ENCODE peak calls at places on chromosomes 3 and 15, in four cellular contexts. H is K562, J is HepG2, A is HCT116. M is an unnamed sample.

GRCh38 chr3:168272343-168272984 is 176.7 kb upstream of the GOLIM4 start:
- DNase-seq in H (no peak), J (no peak), A (no peak), M (no peak)

GRCh38 chr15:33476076-33476475 is 165.3 kb downstream of the RYR3 start:
- DNase-seq in H (no peak), J (no peak), A (no peak), M (no peak)

GRCh38 chr15:39300451-39301153 is 280.3 kb upstream of the THBS1 start:
- DNase-seq in H (no peak), J (no peak), A (no peak), M (no peak)

GRCh38 chr3:19816631-19817030 is 117.4 kb downstream of the EFHB start:
- DNase-seq in H (no peak), J (no peak), A (no peak), M (no peak)

GRCh38 chr3:47370887-47371697 is 9.7 kb upstream of the PTPN23 start:
- DNase-seq in H (peak; percentile 59), J (no peak), A (no peak), M (no peak)

GRCh38 chr3:40137586-40138295 is 171.8 kb upstream of the EIF1B start:
- DNase-seq in H (no peak), J (no peak), A (no peak), M (peak; percentile 20)

GRCh38 chr3:58012302-58012701 is 4.1 kb downstream of the FLNB start:
- DNase-seq in H (no peak), J (no peak), A (no peak), M (no peak)

GRCh38 chr3:157794771-157795170 is 291.6 kb upstream of the VEPH1 start:
- DNase-seq in H (no peak), J (no peak), A (no peak), M (no peak)

GRCh38 chr3:99647081-99647480 is 8.7 kb downstream of the COL8A1 start:
- DNase-seq in H (no peak), J (no peak), A (no peak), M (no peak)

GRCh38 chr3:126743350-126743749 is 39.3 kb downstream of the CHCHD6 start:
- DNase-seq in H (no peak), J (no peak), A (no peak), M (no peak)

GRCh38 chr15:70248116-70249025 is 150.7 kb upstream of the TLE3 start:
- DNase-seq in H (no peak), J (no peak), A (no peak), M (no peak)

GRCh38 chr3:140022061-140022781 is 87.2 kb downstream of the CLSTN2 start:
- DNase-seq in H (no peak), J (no peak), A (no peak), M (no peak)

GRCh38 chr15:99085413-99086326 is 19.2 kb upstream of the SYNM start:
- DNase-seq in H (no peak), J (no peak), A (no peak), M (no peak)

GRCh38 chr3:111956995-111957736 is 21.7 kb upstream of the ABHD10 start:
- DNase-seq in H (no peak), J (no peak), A (no peak), M (no peak)

GRCh38 chr15:67914537-67915373 is 74.9 kb upstream of the RNU6-1 start:
- DNase-seq in H (peak; percentile 73), J (peak; percentile 65), A (no peak), M (peak; percentile 17)

GRCh38 chr3:12815078-12815477 is 18.6 kb downstream of the CAND2 start:
- DNase-seq in H (no peak), J (no peak), A (no peak), M (no peak)

GRCh38 chr15:77507151-77507847 is 86.6 kb downstream of the HMG20A start:
- DNase-seq in H (no peak), J (no peak), A (no peak), M (no peak)

GRCh38 chr3:32583708-32584107 is 13.1 kb upstream of the DYNC1LI1 start:
- DNase-seq in H (no peak), J (no peak), A (no peak), M (no peak)

GRCh38 chr3:115922681-115923347 is 299.5 kb downstream of the GAP43 start:
- DNase-seq in H (peak; percentile 5), J (peak; percentile 10), A (peak; percentile 12), M (no peak)

GRCh38 chr3:140216249-140216648 is 281.3 kb downstream of the CLSTN2 start:
- DNase-seq in H (peak; percentile 27), J (no peak), A (no peak), M (peak; percentile 20)

GRCh38 chr3:88188436-88188835 is 38.7 kb downstream of the C3orf38 start:
- DNase-seq in H (no peak), J (peak; percentile 21), A (no peak), M (no peak)

GRCh38 chr15:73850228-73850627 is 23.1 kb upstream of the TBC1D21 start:
- DNase-seq in H (no peak), J (no peak), A (no peak), M (no peak)

GRCh38 chr15:101702077-101702476 is 22.2 kb downstream of the TARS3 start:
- DNase-seq in H (no peak), J (no peak), A (no peak), M (no peak)

GRCh38 chr3:134937256-134938023 is 142.4 kb downstream of the EPHB1 start:
- DNase-seq in H (no peak), J (no peak), A (no peak), M (no peak)

GRCh38 chr3:145798691-145799550 is 362.1 kb downstream of the PLOD2 start:
- DNase-seq in H (no peak), J (no peak), A (no peak), M (no peak)

DNA sequence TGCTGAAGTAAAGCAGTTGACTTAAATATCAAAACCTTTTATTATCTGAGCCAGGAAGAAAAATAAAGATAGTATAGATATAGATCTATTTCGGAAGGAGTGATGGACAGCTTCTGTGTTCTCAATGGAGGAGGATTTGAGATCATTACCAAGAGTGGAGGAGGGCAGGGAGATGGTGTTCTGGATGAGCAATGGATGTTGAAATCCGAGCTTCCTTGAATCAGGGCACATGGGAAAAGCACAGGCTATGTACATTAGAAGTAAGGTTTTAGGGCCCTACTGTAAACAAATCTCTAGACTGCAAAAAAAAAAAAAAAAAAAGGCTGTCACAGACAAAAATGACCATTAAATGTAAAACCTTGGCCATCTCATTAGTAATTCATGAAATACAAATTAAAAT is 43.2 kb downstream of the GTPBP8 start:
- DNase-seq in H (no peak), J (no peak), A (no peak), M (no peak)
- TF ChIP-seq TCF7L2 in H (no peak), J (no peak), A (no peak), M (no peak)

GRCh38 chr3:10449436-10449835 is 56.0 kb downstream of the ATP2B2 start:
- DNase-seq in H (no peak), J (no peak), A (no peak), M (no peak)

GRCh38 chr3:10448544-10448943 is 56.8 kb downstream of the ATP2B2 start:
- DNase-seq in H (no peak), J (no peak), A (no peak), M (no peak)

GRCh38 chr3:10447110-10447509 is 58.3 kb downstream of the ATP2B2 start:
- DNase-seq in H (no peak), J (no peak), A (no peak), M (no peak)

GRCh38 chr3:10445561-10445960 is 59.8 kb downstream of the ATP2B2 start:
- DNase-seq in H (no peak), J (no peak), A (no peak), M (no peak)

DNA sequence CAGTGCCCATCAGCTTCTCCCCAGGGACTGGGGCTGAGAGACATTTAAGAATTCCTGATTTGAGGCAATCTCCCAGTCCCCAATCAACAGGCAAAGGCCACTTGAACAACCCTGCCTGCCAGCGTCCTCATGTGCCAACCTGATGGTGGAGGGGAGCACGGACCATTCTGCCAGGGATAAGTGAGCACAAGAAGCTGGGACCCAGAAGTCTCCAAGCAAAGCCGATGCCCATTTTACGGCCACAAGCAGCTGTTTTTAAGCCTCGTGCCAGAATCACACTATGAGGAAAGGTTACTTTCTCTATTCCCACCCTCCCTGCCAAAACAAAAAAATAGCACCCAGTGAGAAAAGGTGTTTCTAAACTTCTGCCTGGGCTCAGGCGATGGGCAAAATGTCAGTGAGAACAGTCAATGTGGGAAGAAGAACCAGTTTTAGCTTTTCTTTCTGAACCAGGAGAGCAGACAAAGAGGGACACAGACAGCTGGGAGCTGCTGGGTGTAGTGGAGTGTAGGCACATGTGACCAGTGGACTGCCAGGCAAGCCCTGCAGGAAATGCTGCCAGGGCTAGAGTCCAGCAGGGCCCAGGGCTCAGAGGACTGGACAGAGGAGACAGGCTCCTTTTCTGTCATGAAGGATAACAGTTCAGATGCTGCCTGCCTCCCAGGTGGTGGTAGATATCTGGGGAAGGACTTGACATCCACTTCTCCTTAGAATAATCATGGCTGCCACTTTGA is 57.7 kb downstream of the ATP2B2 start:
- DNase-seq in H (no peak), J (no peak), A (no peak), M (no peak)
- TF ChIP-seq TCF7L2 in H (no peak), J (no peak), A (no peak), M (no peak)

GRCh38 chr3:150454085-150454484 is 46.0 kb downstream of the TSC22D2 start:
- DNase-seq in H (no peak), J (no peak), A (no peak), M (no peak)

GRCh38 chr3:150449169-150449721 is 41.1 kb downstream of the TSC22D2 start:
- DNase-seq in H (peak; percentile 71), J (no peak), A (no peak), M (peak; percentile 33)

GRCh38 chr3:150453353-150453752 is 45.3 kb downstream of the TSC22D2 start:
- DNase-seq in H (no peak), J (no peak), A (no peak), M (no peak)

GRCh38 chr3:150450906-150451305 is 42.8 kb downstream of the TSC22D2 start:
- DNase-seq in H (no peak), J (no peak), A (no peak), M (no peak)

DNA sequence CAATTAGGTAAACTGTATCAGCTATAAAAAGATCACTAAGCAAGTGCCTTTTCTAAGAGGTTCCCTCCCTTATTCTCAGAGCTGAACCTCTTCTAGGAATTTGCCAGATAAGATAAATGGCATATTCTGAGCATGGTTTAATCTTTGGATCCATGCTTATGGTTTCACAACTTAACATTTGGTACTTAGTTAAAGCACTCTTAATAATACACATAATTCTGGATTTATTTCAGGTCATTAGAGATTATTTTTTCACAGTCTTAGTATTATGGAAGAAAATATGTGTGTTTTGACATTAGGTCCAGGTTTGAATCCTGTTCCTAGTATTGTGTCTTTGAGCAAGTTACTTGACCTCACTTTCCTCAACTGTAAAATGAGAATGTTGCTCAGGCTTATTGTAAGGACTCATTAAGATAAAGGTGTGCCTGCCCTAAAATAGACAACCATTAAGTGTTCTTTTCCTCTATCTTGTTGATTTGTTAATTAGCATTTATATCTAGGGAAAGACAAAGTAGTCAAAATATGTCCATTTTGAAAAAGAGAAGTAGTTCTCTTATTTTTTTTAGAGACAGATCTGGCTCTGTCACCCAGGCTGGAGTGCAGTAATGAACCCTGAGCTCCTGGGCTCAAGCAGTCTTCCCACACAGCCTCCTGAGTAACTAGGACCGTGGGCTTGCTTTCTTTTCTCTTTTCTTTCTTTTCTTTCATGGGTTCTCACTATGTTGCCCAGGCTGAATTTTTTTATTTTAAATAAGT is 43.4 kb downstream of the TSC22D2 start:
- DNase-seq in H (peak; percentile 83), J (no peak), A (no peak), M (no peak)
- TF ChIP-seq TCF7L2 in H (no peak), J (no peak), A (no peak), M (no peak)

DNA sequence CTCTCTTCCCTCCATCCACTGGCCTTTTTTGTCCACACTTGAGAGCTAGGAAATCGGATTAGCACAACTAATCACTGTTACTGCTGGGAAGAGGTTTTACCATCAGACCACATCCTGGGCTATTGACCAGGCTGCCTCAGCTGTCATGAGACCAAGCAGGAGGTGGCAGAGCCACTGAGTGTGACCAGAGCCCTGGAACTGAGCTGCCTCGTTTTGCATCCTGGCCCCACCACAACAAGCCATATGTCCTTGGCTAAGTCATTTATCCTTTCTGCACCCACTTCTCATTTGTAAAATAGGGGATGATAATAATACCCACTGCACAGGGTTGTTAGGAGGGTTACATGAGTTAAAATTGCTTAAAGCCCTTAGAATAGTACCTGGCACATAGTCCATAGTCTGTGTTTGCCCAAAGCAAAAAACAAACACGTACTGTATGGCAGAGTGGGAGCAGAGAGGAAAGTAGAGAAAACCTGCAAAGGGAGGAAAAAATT is 34.1 kb downstream of the TMEM158 start:
- DNase-seq in H (no peak), J (peak; percentile 74), A (no peak), M (no peak)
- TF ChIP-seq TCF7L2 in H (no peak), J (no peak), A (no peak), M (no peak)